ENCODE peak calls at places on chromosome 10, in seven cellular contexts. D is right cardiac atrium, A is cardiac muscle cell, Q is brain microvascular endothelial cell, G is pancreas, K is Panc1, P is SJSA1. U is an unnamed sample.

GRCh38 chr10:49037187-49037586 is 78.1 kb downstream of the VSTM4 start:
- DNase-seq in D (no peak), A (peak; percentile 26), Q (peak; percentile 20), G (no peak), K (no peak), P (no peak), U (no peak)

GRCh38 chr10:86261933-86262665 is 104.5 kb downstream of the GRID1 start:
- DNase-seq in D (no peak), A (no peak), Q (no peak), G (no peak), K (peak; percentile 7), P (no peak), U (peak; percentile 48)

GRCh38 chr10:83076443-83076842 is 1062.9 kb upstream of the GHITM start:
- DNase-seq in D (no peak), A (no peak), Q (no peak), G (no peak), K (no peak), P (no peak), U (no peak)

GRCh38 chr10:88800152-88801125 is 2.1 kb upstream of the LIPM start:
- DNase-seq in D (no peak), A (peak; percentile 82), Q (peak; percentile 86), G (no peak), K (no peak), P (no peak), U (no peak)

GRCh38 chr10:89829262-89829886 is 128.0 kb downstream of the KIF20B start:
- DNase-seq in D (no peak), A (no peak), Q (no peak), G (no peak), K (no peak), P (no peak), U (no peak)

GRCh38 chr10:86047588-86047987 is 319.0 kb downstream of the GRID1 start:
- DNase-seq in D (no peak), A (no peak), Q (no peak), G (no peak), K (no peak), P (no peak), U (no peak)

GRCh38 chr10:129808092-129808983 is 155.7 kb downstream of the EBF3 start:
- DNase-seq in D (no peak), A (no peak), Q (no peak), G (no peak), K (no peak), P (no peak), U (no peak)

GRCh38 chr10:43384252-43385221 is 13.1 kb downstream of the FXYD4 start:
- DNase-seq in D (no peak), A (no peak), Q (no peak), G (peak; percentile 22), K (no peak), P (no peak), U (no peak)

GRCh38 chr10:43204943-43205671 is 61.8 kb downstream of the RASGEF1A start:
- DNase-seq in D (peak; percentile 72), A (peak; percentile 68), Q (peak; percentile 48), G (peak; percentile 76), K (peak; percentile 72), P (peak; percentile 42), U (no peak)

GRCh38 chr10:54940418-54940817 is 139.4 kb upstream of the PCDH15 start:
- DNase-seq in D (no peak), A (no peak), Q (no peak), G (no peak), K (no peak), P (no peak), U (no peak)

GRCh38 chr10:13908475-13908874 is 321.7 kb downstream of the PRPF18 start:
- DNase-seq in D (no peak), A (no peak), Q (no peak), G (no peak), K (no peak), P (no peak), U (no peak)

GRCh38 chr10:102704915-102705314 is 9.3 kb downstream of the ARL3 start:
- DNase-seq in D (no peak), A (peak; percentile 40), Q (peak; percentile 82), G (no peak), K (no peak), P (peak; percentile 73), U (no peak)

GRCh38 chr10:60733189-60733815 is 45.0 kb upstream of the CDK1 start:
- DNase-seq in D (peak; percentile 51), A (peak; percentile 25), Q (no peak), G (peak; percentile 88), K (no peak), P (peak; percentile 12), U (peak; percentile 45)

GRCh38 chr10:132107947-132108877 is 42.5 kb downstream of the JAKMIP3 start:
- DNase-seq in D (no peak), A (no peak), Q (no peak), G (no peak), K (no peak), P (no peak), U (no peak)

GRCh38 chr10:44352316-44353127 is 32.4 kb downstream of the CXCL12 start:
- DNase-seq in D (peak; percentile 89), A (peak; percentile 87), Q (no peak), G (peak; percentile 79), K (no peak), P (no peak), U (no peak)

GRCh38 chr10:133230023-133230319 is at the start of gene UTF1:
- DNase-seq in D (no peak), A (no peak), Q (no peak), G (no peak), K (no peak), P (no peak), U (no peak)

GRCh38 chr10:118101501-118101900 is 54.8 kb upstream of the RAB11FIP2 start:
- DNase-seq in D (no peak), A (peak; percentile 38), Q (no peak), G (no peak), K (no peak), P (no peak), U (no peak)

GRCh38 chr10:25815236-25815635 is 118.8 kb upstream of the MYO3A start:
- DNase-seq in D (no peak), A (peak; percentile 51), Q (no peak), G (no peak), K (no peak), P (peak; percentile 85), U (no peak)

GRCh38 chr10:30058570-30059132 is 735 bp downstream of the JCAD start:
- DNase-seq in D (peak; percentile 70), A (no peak), Q (no peak), G (peak; percentile 65), K (no peak), P (peak; percentile 48), U (no peak)

GRCh38 chr10:92891885-92892705 is 43.8 kb downstream of the EXOC6 start:
- DNase-seq in D (peak; percentile 58), A (peak; percentile 74), Q (peak; percentile 84), G (peak; percentile 59), K (peak; percentile 96), P (peak; percentile 93), U (no peak)

GRCh38 chr10:90313548-90314325 is 544.1 kb downstream of the HTR7 start:
- DNase-seq in D (no peak), A (no peak), Q (peak; percentile 53), G (no peak), K (no peak), P (no peak), U (no peak)

GRCh38 chr10:132397036-132397541 is at the start of gene PWWP2B:
- DNase-seq in D (peak; percentile 88), A (peak; percentile 48), Q (no peak), G (peak; percentile 84), K (no peak), P (no peak), U (no peak)

GRCh38 chr10:14751576-14752330 is 22.9 kb downstream of the FAM107B start:
- DNase-seq in D (peak; percentile 90), A (peak; percentile 83), Q (peak; percentile 7), G (no peak), K (no peak), P (no peak), U (peak; percentile 1)

GRCh38 chr10:119162693-119163092 is 2.8 kb downstream of the SFXN4 start:
- DNase-seq in D (no peak), A (no peak), Q (no peak), G (no peak), K (no peak), P (no peak), U (no peak)
- H3K27ac ChIP-seq in D (no peak overlapping the region), A (no peak overlapping the region), Q (no peak overlapping the region), G (no peak overlapping the region), K (no peak overlapping the region), P (no peak overlapping the region), U (no peak overlapping the region)

GRCh38 chr10:3008518-3009195 is 58.7 kb upstream of the PFKP start:
- DNase-seq in D (no peak), A (no peak), Q (no peak), G (no peak), K (no peak), P (peak; percentile 37), U (no peak)

GRCh38 chr10:3010819-3011422 is 56.4 kb upstream of the PFKP start:
- DNase-seq in D (no peak), A (peak; percentile 4), Q (no peak), G (no peak), K (no peak), P (no peak), U (no peak)

GRCh38 chr10:3010327-3010726 is 57.0 kb upstream of the PFKP start:
- DNase-seq in D (no peak), A (no peak), Q (no peak), G (no peak), K (no peak), P (no peak), U (no peak)

GRCh38 chr10:3006093-3006492 is 61.3 kb upstream of the PFKP start:
- DNase-seq in D (no peak), A (no peak), Q (no peak), G (no peak), K (no peak), P (no peak), U (no peak)

DNA sequence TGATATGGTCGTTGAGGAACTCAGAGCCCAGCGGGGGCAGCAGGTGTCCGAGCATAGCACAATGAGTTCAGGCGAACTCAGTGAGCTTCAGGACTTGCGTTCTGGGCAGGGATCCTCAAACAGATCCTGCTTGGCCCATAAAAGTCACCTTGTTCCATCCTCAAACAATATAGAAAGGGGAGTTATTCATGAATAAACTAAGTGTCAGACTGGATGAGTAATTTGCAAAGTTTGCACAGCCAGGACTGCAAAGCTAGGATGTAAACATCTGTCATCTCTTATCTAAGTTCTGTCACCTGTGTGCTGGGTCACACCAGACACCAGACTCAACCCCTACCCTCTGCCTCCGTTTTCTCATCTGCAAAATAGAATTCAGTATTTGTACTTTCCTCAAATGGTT is 58.0 kb upstream of the PFKP start:
- DNase-seq in D (no peak), A (no peak), Q (no peak), G (no peak), K (no peak), P (no peak), U (no peak)
- H3K27me3 ChIP-seq in D (no peaks in the 10 kb centered on the region), A (no peaks in the 10 kb centered on the region), Q (no peaks in the 10 kb centered on the region), G (no peaks in the 10 kb centered on the region), K (peaks cover 3% of the 10 kb centered on the region), P (no peaks in the 10 kb centered on the region), U (no peaks in the 10 kb centered on the region)

DNA sequence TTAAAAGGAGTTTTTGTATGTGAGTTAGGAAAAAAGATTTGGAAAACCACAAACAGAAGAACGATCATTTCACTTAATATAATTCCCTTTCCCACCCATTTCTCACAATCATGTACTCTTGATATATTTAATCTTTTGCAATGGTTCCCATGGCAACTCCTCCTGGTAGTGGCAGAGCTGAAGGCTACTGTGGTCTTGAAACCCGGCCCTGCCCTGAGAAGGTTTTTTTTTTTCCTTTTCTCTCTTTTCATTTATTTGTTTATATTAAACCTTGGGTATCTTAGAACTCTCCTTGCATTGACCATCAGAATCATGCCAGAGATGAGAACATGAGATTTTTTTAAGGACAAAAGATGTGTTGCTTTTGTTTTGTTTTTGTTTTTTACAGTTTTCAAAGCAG is 566.1 kb upstream of the NRP1 start:
- DNase-seq in D (no peak), A (peak; percentile 76), Q (peak; percentile 52), G (no peak), K (no peak), P (peak; percentile 42), U (no peak)
- H3K27ac ChIP-seq in D (no peak overlapping the region), A (no peak overlapping the region), Q (peak overlapping the region; percentile 37), G (no peak overlapping the region), K (no peak overlapping the region), P (peak overlapping the region; percentile 64), U (no peak overlapping the region)

GRCh38 chr10:384538-385305 is 249.5 kb downstream of the ZMYND11 start:
- DNase-seq in D (no peak), A (no peak), Q (no peak), G (no peak), K (no peak), P (no peak), U (no peak)
- H3K27me3 ChIP-seq in D (no peaks in the 10 kb centered on the region), A (no peaks in the 10 kb centered on the region), Q (no peaks in the 10 kb centered on the region), G (no peaks in the 10 kb centered on the region), K (no peaks in the 10 kb centered on the region), P (no peaks in the 10 kb centered on the region), U (no peaks in the 10 kb centered on the region)